ENCODE peak calls at places on chromosomes 6 and 20, in ten cellular contexts. T is brain microvascular endothelial cell; V is choroid plexus epithelial cell; S is IMR-90; Y is skeletal muscle cell; Q is cardiac muscle cell; C is GM23248; F is lower lobe of right lung; U is uterus; B is effector memory CD4-positive, alpha-beta T cell. J is an unnamed sample.
A peak's percentile ranks its signal among the peaks of the same experiment; 100 is the strongest.

GRCh38 chr6:139640453-139640852 is 266.0 kb upstream of the CITED2 start:
- DNase-seq in T (peak; percentile 18), V (peak; percentile 30), S (no peak), Y (no peak), Q (no peak), C (no peak), F (no peak), U (no peak), B (no peak), J (no peak)

GRCh38 chr6:44917430-44917829 is 410.7 kb upstream of the RUNX2 start:
- DNase-seq in T (no peak), V (no peak), S (peak; percentile 19), Y (no peak), Q (no peak), C (no peak), F (no peak), U (no peak), B (no peak), J (no peak)

GRCh38 chr20:14861028-14861699 is 523.8 kb upstream of the FLRT3 start:
- DNase-seq in T (no peak), V (no peak), S (no peak), Y (no peak), Q (no peak), C (no peak), F (no peak), U (no peak), B (no peak), J (no peak)

GRCh38 chr6:121539537-121539936 is 104.1 kb downstream of the GJA1 start:
- DNase-seq in T (no peak), V (no peak), S (no peak), Y (no peak), Q (no peak), C (no peak), F (no peak), U (no peak), B (no peak), J (no peak)

GRCh38 chr6:50657513-50657912 is 55.8 kb upstream of the TFAP2D start:
- DNase-seq in T (no peak), V (no peak), S (no peak), Y (no peak), Q (no peak), C (no peak), F (no peak), U (no peak), B (no peak), J (no peak)

GRCh38 chr20:10666221-10667076 is 7.3 kb downstream of the JAG1 start:
- DNase-seq in T (no peak), V (no peak), S (no peak), Y (no peak), Q (no peak), C (no peak), F (no peak), U (no peak), B (no peak), J (no peak)

GRCh38 chr6:752438-752837 is 59.5 kb upstream of the EXOC2 start:
- DNase-seq in T (no peak), V (peak; percentile 24), S (no peak), Y (no peak), Q (no peak), C (no peak), F (no peak), U (no peak), B (no peak), J (no peak)

GRCh38 chr6:155418017-155418749 is 37.5 kb downstream of the NOX3 start:
- DNase-seq in T (peak; percentile 61), V (peak; percentile 92), S (peak; percentile 65), Y (peak; percentile 38), Q (no peak), C (peak; percentile 80), F (no peak), U (peak; percentile 42), B (peak; percentile 50), J (no peak)

GRCh38 chr20:24798930-24799705 is 150.0 kb upstream of the CST7 start:
- DNase-seq in T (peak; percentile 4), V (peak; percentile 23), S (no peak), Y (no peak), Q (no peak), C (no peak), F (peak; percentile 9), U (no peak), B (no peak), J (no peak)

GRCh38 chr6:1945235-1945832 is 300.1 kb downstream of the GMDS start:
- DNase-seq in T (no peak), V (no peak), S (no peak), Y (no peak), Q (no peak), C (no peak), F (no peak), U (no peak), B (no peak), J (no peak)

GRCh38 chr6:143264291-143264834 is 186.1 kb downstream of the ADAT2 start:
- DNase-seq in T (no peak), V (no peak), S (no peak), Y (no peak), Q (no peak), C (no peak), F (no peak), U (no peak), B (no peak), J (no peak)

GRCh38 chr20:53751394-53752368 is 158.0 kb upstream of the ZNF217 start:
- DNase-seq in T (no peak), V (no peak), S (no peak), Y (no peak), Q (peak; percentile 2), C (peak; percentile 54), F (no peak), U (no peak), B (no peak), J (no peak)

GRCh38 chr20:20680991-20681508 is 31.4 kb downstream of the RALGAPA2 start:
- DNase-seq in T (no peak), V (no peak), S (no peak), Y (no peak), Q (no peak), C (no peak), F (peak; percentile 48), U (no peak), B (no peak), J (no peak)

GRCh38 chr6:14881399-14881798 is 364.5 kb upstream of the JARID2 start:
- DNase-seq in T (peak; percentile 45), V (peak; percentile 47), S (peak; percentile 87), Y (peak; percentile 61), Q (no peak), C (peak; percentile 80), F (no peak), U (no peak), B (no peak), J (no peak)

GRCh38 chr6:89432875-89433636 is at the start of gene ANKRD6:
- DNase-seq in T (peak; percentile 5), V (peak; percentile 36), S (no peak), Y (no peak), Q (peak; percentile 87), C (peak; percentile 67), F (peak; percentile 88), U (peak; percentile 80), B (peak; percentile 72), J (no peak)

GRCh38 chr20:4087923-4088322 is 72.6 kb upstream of the RNF24 start:
- DNase-seq in T (peak; percentile 50), V (peak; percentile 67), S (peak; percentile 57), Y (no peak), Q (no peak), C (peak; percentile 71), F (no peak), U (no peak), B (no peak), J (no peak)

GRCh38 chr20:40173877-40174276 is 515.2 kb downstream of the MAFB start:
- DNase-seq in T (no peak), V (no peak), S (no peak), Y (no peak), Q (no peak), C (no peak), F (no peak), U (no peak), B (no peak), J (no peak)

DNA sequence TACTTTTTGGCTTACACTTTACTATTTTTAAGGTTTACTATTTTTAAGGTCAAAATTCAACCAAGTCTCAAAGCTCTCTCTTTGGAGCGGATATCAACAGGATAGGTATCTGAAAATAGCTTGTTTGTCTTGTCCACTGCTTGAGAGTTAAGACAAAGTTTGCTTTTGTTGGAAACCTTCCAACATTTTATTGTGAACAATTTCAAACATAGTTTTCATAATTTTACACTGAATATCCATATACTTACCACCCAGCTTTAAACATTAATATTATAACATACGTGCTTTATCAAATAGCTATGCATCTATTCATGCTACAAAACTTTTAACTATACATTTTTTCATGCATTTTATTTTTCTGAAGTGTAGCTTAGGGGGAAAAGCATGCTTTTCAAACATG is 109.9 kb downstream of the FYN start:
- DNase-seq in T (no peak), V (peak; percentile 76), S (peak; percentile 80), Y (no peak), Q (no peak), C (no peak), F (no peak), U (no peak), B (no peak), J (no peak)
- H3K4me3 ChIP-seq in T (no peak overlapping the region), V (no peak overlapping the region), S (no peak overlapping the region), Y (no peak overlapping the region), Q (no peak overlapping the region), C (no peak overlapping the region), F (no peak overlapping the region), U (no peak overlapping the region), B (no peak overlapping the region), J (no peak overlapping the region)

DNA sequence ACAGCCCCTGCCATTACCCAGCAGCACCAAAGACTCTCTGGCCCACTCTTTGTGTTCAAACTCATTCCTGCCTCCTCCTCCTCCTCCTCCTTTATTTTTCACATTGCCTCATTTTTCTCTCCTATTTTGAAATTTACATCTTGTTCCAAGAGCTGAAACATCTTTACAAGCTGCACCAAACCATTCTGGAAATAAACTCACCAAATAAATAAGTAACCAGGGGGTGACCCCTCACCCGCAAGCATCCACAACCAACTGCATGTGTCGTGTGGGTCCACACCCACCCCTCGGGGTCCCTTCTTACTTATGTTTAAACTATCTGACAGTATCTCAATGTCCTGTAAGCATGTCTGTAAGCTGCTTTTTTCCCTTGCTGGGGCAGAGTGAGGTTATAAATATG is 1.4 kb downstream of the KCNB1 start:
- DNase-seq in T (no peak), V (no peak), S (no peak), Y (no peak), Q (no peak), C (no peak), F (no peak), U (no peak), B (no peak), J (no peak)
- H3K4me3 ChIP-seq in T (no peak overlapping the region), V (no peak overlapping the region), S (no peak overlapping the region), Y (no peak overlapping the region), Q (no peak overlapping the region), C (no peak overlapping the region), F (no peak overlapping the region), U (no peak overlapping the region), B (no peak overlapping the region), J (no peak overlapping the region)

GRCh38 chr6:101840100-101840499 is 446.6 kb downstream of the GRIK2 start:
- DNase-seq in T (no peak), V (no peak), S (no peak), Y (no peak), Q (no peak), C (no peak), F (no peak), U (no peak), B (no peak), J (no peak)
- H3K4me3 ChIP-seq in T (no peak overlapping the region), V (no peak overlapping the region), S (no peak overlapping the region), Y (no peak overlapping the region), Q (no peak overlapping the region), C (no peak overlapping the region), F (no peak overlapping the region), U (no peak overlapping the region), B (no peak overlapping the region), J (no peak overlapping the region)

DNA sequence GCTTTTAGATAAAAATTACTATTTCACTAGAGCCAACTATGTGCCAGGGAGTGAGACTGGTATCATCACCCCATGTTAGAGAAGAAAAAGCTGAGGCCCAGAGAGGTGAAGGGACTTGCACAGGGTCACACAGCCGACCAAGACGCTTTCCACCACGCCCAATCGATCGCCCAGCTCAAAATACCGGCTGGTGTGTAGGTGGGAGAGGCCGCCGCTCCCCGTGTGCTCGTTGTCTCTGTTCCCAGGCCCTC is 253 bp upstream of the SNPH start:
- DNase-seq in T (no peak), V (no peak), S (no peak), Y (no peak), Q (no peak), C (no peak), F (no peak), U (no peak), B (no peak), J (no peak)
- H3K4me3 ChIP-seq in T (peak overlapping the region; percentile 68), V (peak overlapping the region; percentile 80), S (peak overlapping the region; percentile 81), Y (peak overlapping the region; percentile 66), Q (peak overlapping the region; percentile 44), C (peak overlapping the region; percentile 76), F (peak overlapping the region; percentile 83), U (peak overlapping the region; percentile 69), B (peak overlapping the region; percentile 80), J (peak overlapping the region; percentile 87)

J was measured in BJ.